ENCODE peak calls at places on chromosomes 5 and 9, in five cellular contexts. One of them, this sample, is unnamed.

GRCh38 chr9:80382523-80382922 is 810.8 kb downstream of the TLE4 start:
- DNase-seq in RWPE1: no peak
- DNase-seq in CD8-positive, alpha-beta T cell: no peak
- DNase-seq in left ventricle myocardium inferior: no peak
- DNase-seq in OCI-LY7: no peak
- DNase-seq in this sample: peak

GRCh38 chr9:99822596-99823391 is 1.1 kb downstream of the NR4A3 start:
- DNase-seq in RWPE1: peak
- DNase-seq in CD8-positive, alpha-beta T cell: peak
- DNase-seq in left ventricle myocardium inferior: peak
- DNase-seq in OCI-LY7: peak
- DNase-seq in this sample: peak

GRCh38 chr5:36161317-36161716 is 9.4 kb downstream of the SKP2 start:
- DNase-seq in RWPE1: peak
- DNase-seq in CD8-positive, alpha-beta T cell: no peak
- DNase-seq in left ventricle myocardium inferior: no peak
- DNase-seq in OCI-LY7: no peak
- DNase-seq in this sample: no peak

GRCh38 chr9:12884736-12885395 is 110.0 kb downstream of the LURAP1L start:
- DNase-seq in RWPE1: peak
- DNase-seq in CD8-positive, alpha-beta T cell: no peak
- DNase-seq in left ventricle myocardium inferior: no peak
- DNase-seq in OCI-LY7: no peak
- DNase-seq in this sample: peak

GRCh38 chr9:104972242-104972866 is 44.4 kb upstream of the ABCA1 start:
- DNase-seq in RWPE1: no peak
- DNase-seq in CD8-positive, alpha-beta T cell: no peak
- DNase-seq in left ventricle myocardium inferior: no peak
- DNase-seq in OCI-LY7: no peak
- DNase-seq in this sample: no peak

GRCh38 chr5:5637163-5637562 is 214.7 kb downstream of the ICE1 start:
- DNase-seq in RWPE1: no peak
- DNase-seq in CD8-positive, alpha-beta T cell: no peak
- DNase-seq in left ventricle myocardium inferior: no peak
- DNase-seq in OCI-LY7: no peak
- DNase-seq in this sample: no peak

GRCh38 chr5:149172261-149172660 is 31.0 kb downstream of the ABLIM3 start:
- DNase-seq in RWPE1: peak
- DNase-seq in CD8-positive, alpha-beta T cell: no peak
- DNase-seq in left ventricle myocardium inferior: no peak
- DNase-seq in OCI-LY7: no peak
- DNase-seq in this sample: peak

GRCh38 chr5:168874713-168875380 is 295.7 kb upstream of the PANK3 start:
- DNase-seq in RWPE1: no peak
- DNase-seq in CD8-positive, alpha-beta T cell: no peak
- DNase-seq in left ventricle myocardium inferior: no peak
- DNase-seq in OCI-LY7: no peak
- DNase-seq in this sample: peak

GRCh38 chr5:110269478-110270142 is 456.9 kb downstream of the TMEM232 start:
- DNase-seq in RWPE1: no peak
- DNase-seq in CD8-positive, alpha-beta T cell: no peak
- DNase-seq in left ventricle myocardium inferior: no peak
- DNase-seq in OCI-LY7: no peak
- DNase-seq in this sample: no peak

GRCh38 chr5:14608169-14608568 is 26.6 kb downstream of the OTULINL start:
- DNase-seq in RWPE1: no peak
- DNase-seq in CD8-positive, alpha-beta T cell: no peak
- DNase-seq in left ventricle myocardium inferior: no peak
- DNase-seq in OCI-LY7: no peak
- DNase-seq in this sample: no peak

GRCh38 chr5:124744170-124744911 is 2.1 kb downstream of the ZNF608 start:
- DNase-seq in RWPE1: no peak
- DNase-seq in CD8-positive, alpha-beta T cell: no peak
- DNase-seq in left ventricle myocardium inferior: peak
- DNase-seq in OCI-LY7: peak
- DNase-seq in this sample: no peak

GRCh38 chr9:32928145-32928763 is 73.2 kb downstream of the APTX start:
- DNase-seq in RWPE1: peak
- DNase-seq in CD8-positive, alpha-beta T cell: no peak
- DNase-seq in left ventricle myocardium inferior: no peak
- DNase-seq in OCI-LY7: no peak
- DNase-seq in this sample: no peak

GRCh38 chr5:146475906-146476305 is 28.8 kb downstream of the TCERG1 start:
- DNase-seq in RWPE1: no peak
- DNase-seq in CD8-positive, alpha-beta T cell: no peak
- DNase-seq in left ventricle myocardium inferior: no peak
- DNase-seq in OCI-LY7: no peak
- DNase-seq in this sample: peak

GRCh38 chr5:135750506-135750905 is 84.0 kb upstream of the SLC25A48 start:
- DNase-seq in RWPE1: no peak
- DNase-seq in CD8-positive, alpha-beta T cell: no peak
- DNase-seq in left ventricle myocardium inferior: no peak
- DNase-seq in OCI-LY7: no peak
- DNase-seq in this sample: no peak

GRCh38 chr5:137492321-137492720 is 6.8 kb downstream of the SPOCK1 start:
- DNase-seq in RWPE1: no peak
- DNase-seq in CD8-positive, alpha-beta T cell: no peak
- DNase-seq in left ventricle myocardium inferior: no peak
- DNase-seq in OCI-LY7: no peak
- DNase-seq in this sample: peak

GRCh38 chr5:152072076-152072475 is 147.4 kb upstream of the GLRA1 start:
- DNase-seq in RWPE1: no peak
- DNase-seq in CD8-positive, alpha-beta T cell: no peak
- DNase-seq in left ventricle myocardium inferior: peak
- DNase-seq in OCI-LY7: no peak
- DNase-seq in this sample: peak

GRCh38 chr5:172007795-172008465 is 1.5 kb upstream of the FBXW11 start:
- DNase-seq in RWPE1: peak
- DNase-seq in CD8-positive, alpha-beta T cell: no peak
- DNase-seq in left ventricle myocardium inferior: no peak
- DNase-seq in OCI-LY7: no peak
- DNase-seq in this sample: peak

GRCh38 chr9:4289411-4290380 is 10.2 kb downstream of the GLIS3 start:
- DNase-seq in RWPE1: no peak
- DNase-seq in CD8-positive, alpha-beta T cell: no peak
- DNase-seq in left ventricle myocardium inferior: no peak
- DNase-seq in OCI-LY7: no peak
- DNase-seq in this sample: no peak

GRCh38 chr9:4286086-4286485 is 13.8 kb downstream of the GLIS3 start:
- DNase-seq in RWPE1: no peak
- DNase-seq in CD8-positive, alpha-beta T cell: no peak
- DNase-seq in left ventricle myocardium inferior: no peak
- DNase-seq in OCI-LY7: no peak
- DNase-seq in this sample: no peak

GRCh38 chr9:4287386-4287785 is 12.5 kb downstream of the GLIS3 start:
- DNase-seq in RWPE1: no peak
- DNase-seq in CD8-positive, alpha-beta T cell: no peak
- DNase-seq in left ventricle myocardium inferior: no peak
- DNase-seq in OCI-LY7: no peak
- DNase-seq in this sample: no peak

GRCh38 chr9:4290427-4290837 is 9.4 kb downstream of the GLIS3 start:
- DNase-seq in RWPE1: no peak
- DNase-seq in CD8-positive, alpha-beta T cell: no peak
- DNase-seq in left ventricle myocardium inferior: no peak
- DNase-seq in OCI-LY7: no peak
- DNase-seq in this sample: no peak

GRCh38 chr9:4287886-4288588 is 11.8 kb downstream of the GLIS3 start:
- DNase-seq in RWPE1: no peak
- DNase-seq in CD8-positive, alpha-beta T cell: no peak
- DNase-seq in left ventricle myocardium inferior: no peak
- DNase-seq in OCI-LY7: no peak
- DNase-seq in this sample: no peak
- H3K27ac ChIP-seq in RWPE1: no peak
- H3K27ac ChIP-seq in CD8-positive, alpha-beta T cell: no peak
- H3K27ac ChIP-seq in left ventricle myocardium inferior: no peak
- H3K27ac ChIP-seq in OCI-LY7: no peak
- H3K27ac ChIP-seq in this sample: no peak

GRCh38 chr5:170252109-170252508 is 19.3 kb downstream of the C5orf58 start:
- DNase-seq in RWPE1: no peak
- DNase-seq in CD8-positive, alpha-beta T cell: no peak
- DNase-seq in left ventricle myocardium inferior: no peak
- DNase-seq in OCI-LY7: no peak
- DNase-seq in this sample: no peak
- TF ChIP-seq CTCF in RWPE1: no peak
- TF ChIP-seq CTCF in CD8-positive, alpha-beta T cell: no peak
- TF ChIP-seq CTCF in left ventricle myocardium inferior: no peak
- TF ChIP-seq CTCF in OCI-LY7: no peak
- TF ChIP-seq CTCF in this sample: no peak

GRCh38 chr9:121622842-121623203 is 28.6 kb upstream of the DAB2IP start:
- DNase-seq in RWPE1: no peak
- DNase-seq in CD8-positive, alpha-beta T cell: no peak
- DNase-seq in left ventricle myocardium inferior: no peak
- DNase-seq in OCI-LY7: no peak
- DNase-seq in this sample: no peak
- H3K27ac ChIP-seq in RWPE1: no peak
- H3K27ac ChIP-seq in CD8-positive, alpha-beta T cell: no peak
- H3K27ac ChIP-seq in left ventricle myocardium inferior: peak
- H3K27ac ChIP-seq in OCI-LY7: no peak
- H3K27ac ChIP-seq in this sample: no peak

GRCh38 chr5:141392429-141393198 is at the start of gene PCDHGA8:
- DNase-seq in RWPE1: no peak
- DNase-seq in CD8-positive, alpha-beta T cell: no peak
- DNase-seq in left ventricle myocardium inferior: no peak
- DNase-seq in OCI-LY7: peak
- DNase-seq in this sample: no peak
- TF ChIP-seq CTCF in RWPE1: peak
- TF ChIP-seq CTCF in CD8-positive, alpha-beta T cell: no peak
- TF ChIP-seq CTCF in left ventricle myocardium inferior: peak
- TF ChIP-seq CTCF in OCI-LY7: peak
- TF ChIP-seq CTCF in this sample: peak

GRCh38 chr9:25602366-25603044 is 75.7 kb downstream of the TUSC1 start:
- DNase-seq in RWPE1: no peak
- DNase-seq in CD8-positive, alpha-beta T cell: no peak
- DNase-seq in left ventricle myocardium inferior: no peak
- DNase-seq in OCI-LY7: no peak
- DNase-seq in this sample: no peak
- H3K27ac ChIP-seq in RWPE1: no peak
- H3K27ac ChIP-seq in CD8-positive, alpha-beta T cell: no peak
- H3K27ac ChIP-seq in left ventricle myocardium inferior: no peak
- H3K27ac ChIP-seq in OCI-LY7: no peak
- H3K27ac ChIP-seq in this sample: no peak

DNA sequence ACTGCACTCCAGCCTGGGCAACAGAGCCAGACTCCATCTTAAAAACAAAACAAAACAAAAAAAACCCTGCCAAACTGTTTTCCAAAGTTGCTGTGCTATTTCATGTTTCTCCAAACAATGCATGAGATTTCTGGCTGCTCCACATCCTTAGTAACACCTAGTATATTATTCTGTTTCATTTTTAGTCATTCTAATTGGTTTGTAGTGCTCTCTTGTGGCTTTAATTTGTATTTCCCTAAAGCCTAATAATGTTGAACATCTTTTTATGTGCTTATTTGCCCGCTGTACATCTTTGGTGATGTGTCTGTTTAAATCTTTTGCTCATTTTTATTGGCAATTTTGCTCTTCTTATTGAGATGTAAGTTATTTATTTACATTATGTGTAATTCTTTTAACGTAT is 18.4 kb upstream of the TTC1 start:
- DNase-seq in RWPE1: no peak
- DNase-seq in CD8-positive, alpha-beta T cell: no peak
- DNase-seq in left ventricle myocardium inferior: no peak
- DNase-seq in OCI-LY7: no peak
- DNase-seq in this sample: no peak
- TF ChIP-seq CTCF in RWPE1: peak
- TF ChIP-seq CTCF in CD8-positive, alpha-beta T cell: no peak
- TF ChIP-seq CTCF in left ventricle myocardium inferior: peak
- TF ChIP-seq CTCF in OCI-LY7: no peak
- TF ChIP-seq CTCF in this sample: no peak

DNA sequence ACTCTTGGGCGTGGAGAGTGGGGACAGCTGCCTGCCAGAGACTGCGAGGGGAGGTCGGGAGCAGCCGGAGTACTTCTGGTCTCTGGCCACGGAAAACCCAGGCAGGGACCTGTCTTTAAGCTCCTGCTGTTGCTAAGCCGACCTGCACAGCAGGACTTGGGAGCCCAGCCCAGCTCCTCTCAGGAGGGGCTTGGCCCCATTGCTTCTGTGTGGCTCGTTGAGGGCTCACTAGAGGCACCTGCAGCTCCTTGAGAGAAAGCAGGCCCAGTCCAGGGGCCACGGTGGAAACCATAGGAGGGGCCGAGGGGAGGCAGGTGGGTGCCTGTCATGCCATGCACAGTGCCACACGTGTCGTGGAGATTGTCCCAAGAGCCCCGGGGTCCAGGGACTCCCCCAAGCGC is 3.3 kb upstream of the LCN2 start:
- DNase-seq in RWPE1: no peak
- DNase-seq in CD8-positive, alpha-beta T cell: no peak
- DNase-seq in left ventricle myocardium inferior: no peak
- DNase-seq in OCI-LY7: no peak
- DNase-seq in this sample: no peak
- H3K27ac ChIP-seq in RWPE1: no peak
- H3K27ac ChIP-seq in CD8-positive, alpha-beta T cell: no peak
- H3K27ac ChIP-seq in left ventricle myocardium inferior: no peak
- H3K27ac ChIP-seq in OCI-LY7: no peak
- H3K27ac ChIP-seq in this sample: no peak

This sample was measured in brain microvascular endothelial cell.